ENCODE peak calls at places on chromosome 4, in seven cellular contexts. U is AG04449, J is AG09309, G is endothelial cell, H is neural crest cell, L is BJ, B is fibroblast of mammary gland. C is an unnamed sample.
A peak's percentile ranks its signal among the peaks of the same experiment; 100 is the strongest.

GRCh38 chr4:185833055-185833598 is 21.1 kb upstream of the SORBS2 start:
- DNase-seq in U (no peak), J (no peak), G (no peak), H (no peak), L (no peak), B (no peak), C (no peak)

GRCh38 chr4:80465238-80465637 is 129.7 kb downstream of the CFAP299 start:
- DNase-seq in U (no peak), J (no peak), G (no peak), H (no peak), L (no peak), B (no peak), C (no peak)

GRCh38 chr4:107258359-107258758 is 222.2 kb upstream of the DKK2 start:
- DNase-seq in U (no peak), J (peak; percentile 11), G (no peak), H (no peak), L (no peak), B (peak; percentile 74), C (no peak)

GRCh38 chr4:125168531-125168930 is 146.2 kb upstream of the FAT4 start:
- DNase-seq in U (no peak), J (no peak), G (no peak), H (no peak), L (no peak), B (no peak), C (no peak)

GRCh38 chr4:173159791-173160190 is 8.8 kb upstream of the GALNT7 start:
- DNase-seq in U (no peak), J (no peak), G (no peak), H (no peak), L (no peak), B (no peak), C (no peak)

GRCh38 chr4:84977409-84977808 is 10.9 kb upstream of the WDFY3 start:
- DNase-seq in U (no peak), J (no peak), G (no peak), H (no peak), L (no peak), B (no peak), C (no peak)

GRCh38 chr4:183798249-183798920 is 106.7 kb upstream of the STOX2 start:
- DNase-seq in U (no peak), J (no peak), G (peak; percentile 11), H (no peak), L (no peak), B (no peak), C (peak; percentile 21)

GRCh38 chr4:2141022-2141761 is 82.1 kb downstream of the NAT8L start:
- DNase-seq in U (no peak), J (no peak), G (no peak), H (no peak), L (no peak), B (no peak), C (no peak)

GRCh38 chr4:100828986-100829685 is 311.3 kb upstream of the EMCN start:
- DNase-seq in U (no peak), J (peak; percentile 7), G (no peak), H (no peak), L (no peak), B (peak; percentile 53), C (no peak)

GRCh38 chr4:159747983-159748382 is 645.1 kb downstream of the RAPGEF2 start:
- DNase-seq in U (no peak), J (no peak), G (no peak), H (no peak), L (no peak), B (no peak), C (no peak)

GRCh38 chr4:6781561-6781960 is 966 bp upstream of the KIAA0232 start:
- DNase-seq in U (no peak), J (no peak), G (no peak), H (no peak), L (no peak), B (no peak), C (no peak)

GRCh38 chr4:140807491-140808257 is 51.5 kb upstream of the TBC1D9 start:
- DNase-seq in U (peak; percentile 5), J (no peak), G (no peak), H (no peak), L (peak; percentile 22), B (no peak), C (no peak)

GRCh38 chr4:13298655-13299054 is 185.5 kb downstream of the RAB28 start:
- DNase-seq in U (no peak), J (no peak), G (no peak), H (no peak), L (no peak), B (no peak), C (no peak)

GRCh38 chr4:137283737-137284136 is 248.6 kb downstream of the PCDH18 start:
- DNase-seq in U (no peak), J (no peak), G (no peak), H (no peak), L (no peak), B (peak; percentile 57), C (no peak)

GRCh38 chr4:151031831-151032605 is 16.9 kb upstream of the LRBA start:
- DNase-seq in U (no peak), J (no peak), G (no peak), H (no peak), L (no peak), B (peak; percentile 74), C (peak; percentile 34)

GRCh38 chr4:30962949-30963348 is 242.8 kb downstream of the PCDH7 start:
- DNase-seq in U (no peak), J (no peak), G (no peak), H (no peak), L (no peak), B (peak; percentile 26), C (no peak)

GRCh38 chr4:30875659-30876269 is 155.6 kb downstream of the PCDH7 start:
- DNase-seq in U (no peak), J (no peak), G (no peak), H (no peak), L (no peak), B (peak; percentile 48), C (no peak)

GRCh38 chr4:127732623-127733199 is 2.5 kb downstream of the SLC25A31 start:
- DNase-seq in U (peak; percentile 4), J (peak; percentile 11), G (no peak), H (no peak), L (no peak), B (peak; percentile 55), C (no peak)

GRCh38 chr4:106048250-106048931 is 153.1 kb downstream of the NPNT start:
- DNase-seq in U (no peak), J (peak; percentile 10), G (no peak), H (no peak), L (no peak), B (no peak), C (no peak)

GRCh38 chr4:156889616-156890594 is 81.7 kb downstream of the PDGFC start:
- DNase-seq in U (peak; percentile 34), J (peak; percentile 72), G (no peak), H (no peak), L (peak; percentile 28), B (peak; percentile 81), C (no peak)

GRCh38 chr4:112082954-112083586 is 62.2 kb upstream of the FAM241A start:
- DNase-seq in U (no peak), J (no peak), G (no peak), H (no peak), L (peak; percentile 50), B (peak; percentile 92), C (no peak)

GRCh38 chr4:119068529-119068962 is 67.1 kb upstream of the MYOZ2 start:
- DNase-seq in U (no peak), J (peak; percentile 14), G (no peak), H (no peak), L (peak; percentile 76), B (no peak), C (no peak)

GRCh38 chr4:2102045-2102883 is 43.1 kb downstream of the NAT8L start:
- DNase-seq in U (no peak), J (no peak), G (no peak), H (no peak), L (no peak), B (no peak), C (no peak)

GRCh38 chr4:149605601-149606378 is 209.9 kb downstream of the IQCM start:
- DNase-seq in U (peak; percentile 7), J (no peak), G (no peak), H (no peak), L (peak; percentile 4), B (peak; percentile 49), C (no peak)

GRCh38 chr4:2768124-2768523 is 12.0 kb upstream of the TNIP2 start:
- DNase-seq in U (no peak), J (no peak), G (no peak), H (no peak), L (no peak), B (no peak), C (no peak)

GRCh38 chr4:175776217-175776616 is 35.8 kb downstream of the GPM6A start:
- DNase-seq in U (no peak), J (no peak), G (peak; percentile 6), H (no peak), L (no peak), B (no peak), C (no peak)

GRCh38 chr4:108486046-108486445 is 134.3 kb upstream of the RPL34 start:
- DNase-seq in U (no peak), J (no peak), G (no peak), H (no peak), L (no peak), B (no peak), C (no peak)

GRCh38 chr4:43903456-43903855 is 545.2 kb downstream of the KCTD8 start:
- DNase-seq in U (no peak), J (no peak), G (no peak), H (no peak), L (no peak), B (no peak), C (no peak)

GRCh38 chr4:43898836-43899235 is 549.8 kb downstream of the KCTD8 start:
- DNase-seq in U (no peak), J (no peak), G (no peak), H (no peak), L (no peak), B (no peak), C (no peak)
- TF ChIP-seq CTCF in U (no peak), J (no peak), G (no peak), H (no peak), L (no peak), B (no peak), C (no peak)

DNA sequence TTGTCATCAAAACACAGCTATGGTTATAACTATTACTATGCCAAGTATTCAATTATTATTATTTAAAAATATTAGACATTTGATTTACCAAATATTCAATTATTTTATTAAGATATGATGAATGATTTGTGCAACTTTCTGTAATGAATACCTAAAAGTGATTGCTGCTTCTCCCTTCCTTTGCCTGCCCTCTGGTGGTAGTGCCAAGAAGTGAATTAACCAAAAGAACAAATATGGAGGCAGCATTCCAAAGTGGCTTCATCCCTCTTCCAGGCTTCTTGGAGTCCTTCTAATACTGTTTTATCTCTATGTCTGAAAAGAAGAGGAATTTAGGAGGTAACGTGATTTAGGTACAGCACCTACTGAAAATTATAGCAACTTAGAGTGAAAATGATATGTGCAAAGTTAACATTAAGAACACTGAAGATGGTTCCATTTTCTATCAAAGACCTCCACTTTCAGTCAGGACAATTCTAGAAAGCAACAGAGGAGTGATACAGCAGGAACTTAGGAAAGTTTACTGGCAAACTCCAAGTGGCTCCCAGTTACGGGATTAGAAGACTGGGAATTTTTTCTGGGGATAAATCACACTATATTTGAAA is 43.0 kb downstream of the ENPEP start:
- DNase-seq in U (no peak), J (no peak), G (peak; percentile 52), H (peak; percentile 43), L (no peak), B (peak; percentile 38), C (peak; percentile 29)
- TF ChIP-seq CTCF in U (peak; percentile 60), J (peak; percentile 72), G (peak; percentile 81), H (peak; percentile 84), L (peak; percentile 78), B (peak; percentile 80), C (peak; percentile 87)

GRCh38 chr4:145936142-145937020 is 2.2 kb downstream of the ZNF827 start:
- DNase-seq in U (no peak), J (no peak), G (peak; percentile 75), H (peak; percentile 45), L (no peak), B (peak; percentile 68), C (peak; percentile 78)
- TF ChIP-seq CTCF in U (no peak), J (peak; percentile 3), G (peak; percentile 16), H (peak; percentile 51), L (peak; percentile 29), B (peak; percentile 17), C (peak; percentile 48)

GRCh38 chr4:15250021-15250441 is 177.8 kb upstream of the C1QTNF7 start:
- DNase-seq in U (no peak), J (no peak), G (no peak), H (no peak), L (no peak), B (peak; percentile 59), C (no peak)
- TF ChIP-seq CTCF in U (no peak), J (no peak), G (no peak), H (no peak), L (no peak), B (no peak), C (no peak)

C was measured in activated CD8-positive, alpha-beta T cell treated with anti-CD3 and anti-CD28 coated beads for 36 hours.